ENCODE peak calls at places on chromosome 4, in six cellular contexts. T, B, P, C, I and U are unnamed samples.

GRCh38 chr4:88706574-88706973 is 8.9 kb upstream of the NAP1L5 start:
- DNase-seq in T (peak; percentile 26), B (peak; percentile 82), P (peak; percentile 69), C (peak; percentile 83), I (peak; percentile 33), U (peak; percentile 85)

GRCh38 chr4:112895785-112896184 is 153.7 kb upstream of the ANK2 start:
- DNase-seq in T (peak; percentile 61), B (peak; percentile 27), P (no peak), C (no peak), I (peak; percentile 22), U (no peak)

GRCh38 chr4:182916483-182917181 is 554 bp downstream of the DCTD start:
- DNase-seq in T (peak; percentile 47), B (peak; percentile 70), P (peak; percentile 55), C (peak; percentile 81), I (peak; percentile 28), U (peak; percentile 74)

GRCh38 chr4:6198278-6198677 is 2.1 kb downstream of the JAKMIP1 start:
- DNase-seq in T (no peak), B (no peak), P (no peak), C (no peak), I (no peak), U (no peak)

GRCh38 chr4:88528861-88529260 is 5.3 kb upstream of the PYURF start:
- DNase-seq in T (no peak), B (peak; percentile 42), P (no peak), C (peak; percentile 20), I (no peak), U (peak; percentile 24)

GRCh38 chr4:1491630-1492457 is 85.6 kb upstream of the NKX1-1 start:
- DNase-seq in T (no peak), B (no peak), P (no peak), C (no peak), I (no peak), U (no peak)

GRCh38 chr4:751676-752075 is 46.0 kb downstream of the PCGF3 start:
- DNase-seq in T (no peak), B (no peak), P (peak; percentile 53), C (no peak), I (no peak), U (no peak)

GRCh38 chr4:2261110-2261852 is 628 bp downstream of the MXD4 start:
- DNase-seq in T (peak; percentile 30), B (peak; percentile 49), P (peak; percentile 61), C (peak; percentile 54), I (no peak), U (peak; percentile 56)

GRCh38 chr4:28916585-28916984 is 1803.6 kb upstream of the PCDH7 start:
- DNase-seq in T (peak; percentile 24), B (no peak), P (no peak), C (no peak), I (no peak), U (no peak)

GRCh38 chr4:18162453-18162852 is 140.9 kb upstream of the LCORL start:
- DNase-seq in T (no peak), B (no peak), P (no peak), C (no peak), I (no peak), U (no peak)

GRCh38 chr4:86338989-86339388 is 20.9 kb downstream of the MAPK10 start:
- DNase-seq in T (peak; percentile 76), B (peak; percentile 86), P (no peak), C (peak; percentile 78), I (peak; percentile 90), U (peak; percentile 88)

GRCh38 chr4:114180481-114180880 is 201.0 kb upstream of the ARSJ start:
- DNase-seq in T (no peak), B (peak; percentile 85), P (peak; percentile 82), C (peak; percentile 90), I (peak; percentile 62), U (peak; percentile 87)

GRCh38 chr4:116118216-116118615 is 967.2 kb downstream of the TRAM1L1 start:
- DNase-seq in T (no peak), B (no peak), P (no peak), C (no peak), I (no peak), U (peak; percentile 8)

GRCh38 chr4:90183254-90183653 is 56.1 kb downstream of the CCSER1 start:
- DNase-seq in T (no peak), B (no peak), P (no peak), C (no peak), I (no peak), U (no peak)

GRCh38 chr4:3797831-3798500 is 31.8 kb downstream of the ADRA2C start:
- DNase-seq in T (no peak), B (no peak), P (no peak), C (no peak), I (no peak), U (no peak)

GRCh38 chr4:37648084-37648817 is 37.9 kb downstream of the RELL1 start:
- DNase-seq in T (peak; percentile 87), B (peak; percentile 96), P (no peak), C (peak; percentile 94), I (peak; percentile 94), U (peak; percentile 97)

GRCh38 chr4:113436360-113436759 is 325.2 kb downstream of the CAMK2D start:
- DNase-seq in T (peak; percentile 48), B (peak; percentile 75), P (peak; percentile 94), C (peak; percentile 92), I (peak; percentile 35), U (peak; percentile 91)

GRCh38 chr4:106463622-106464021 is 95.0 kb upstream of the GIMD1 start:
- DNase-seq in T (no peak), B (no peak), P (no peak), C (no peak), I (no peak), U (no peak)

GRCh38 chr4:174460684-174461083 is 61.6 kb downstream of the HPGD start:
- DNase-seq in T (peak; percentile 20), B (peak; percentile 44), P (no peak), C (peak; percentile 19), I (peak; percentile 68), U (peak; percentile 48)

GRCh38 chr4:153541426-153542096 is 75.4 kb downstream of the TMEM131L start:
- DNase-seq in T (peak; percentile 90), B (peak; percentile 87), P (no peak), C (peak; percentile 46), I (peak; percentile 32), U (peak; percentile 92)

GRCh38 chr4:185335579-185335978 is 60.1 kb downstream of the LRP2BP start:
- DNase-seq in T (peak; percentile 3), B (no peak), P (no peak), C (no peak), I (no peak), U (no peak)

GRCh38 chr4:134807231-134807745 is 605.7 kb upstream of the PABPC4L start:
- DNase-seq in T (no peak), B (no peak), P (no peak), C (no peak), I (no peak), U (peak; percentile 6)

GRCh38 chr4:4693258-4693657 is 151.4 kb upstream of the STX18 start:
- DNase-seq in T (peak; percentile 26), B (no peak), P (no peak), C (peak; percentile 9), I (peak; percentile 28), U (peak; percentile 30)

GRCh38 chr4:118816538-118817177 is 19.3 kb downstream of the SEC24D start:
- DNase-seq in T (peak; percentile 17), B (peak; percentile 48), P (no peak), C (peak; percentile 54), I (peak; percentile 11), U (peak; percentile 67)

GRCh38 chr4:158873795-158874359 is 105.1 kb downstream of the FNIP2 start:
- DNase-seq in T (peak; percentile 87), B (peak; percentile 74), P (no peak), C (peak; percentile 55), I (peak; percentile 99), U (peak; percentile 93)

GRCh38 chr4:41346306-41347061 is 89.8 kb downstream of the UCHL1 start:
- DNase-seq in T (no peak), B (no peak), P (peak; percentile 39), C (no peak), I (no peak), U (no peak)

GRCh38 chr4:180636696-180637095 is 1606.5 kb upstream of the TENM3 start:
- DNase-seq in T (peak; percentile 39), B (peak; percentile 72), P (peak; percentile 88), C (no peak), I (no peak), U (peak; percentile 3)

GRCh38 chr4:142574306-142574705 is 271.8 kb downstream of the INPP4B start:
- DNase-seq in T (no peak), B (no peak), P (no peak), C (no peak), I (no peak), U (no peak)

GRCh38 chr4:151356510-151356909 is 31.1 kb upstream of the SH3D19 start:
- DNase-seq in T (peak; percentile 63), B (no peak), P (peak; percentile 9), C (no peak), I (peak; percentile 81), U (peak; percentile 10)

GRCh38 chr4:23260510-23260909 is 567.8 kb downstream of the GBA3 start:
- DNase-seq in T (no peak), B (no peak), P (no peak), C (no peak), I (no peak), U (no peak)

DNA sequence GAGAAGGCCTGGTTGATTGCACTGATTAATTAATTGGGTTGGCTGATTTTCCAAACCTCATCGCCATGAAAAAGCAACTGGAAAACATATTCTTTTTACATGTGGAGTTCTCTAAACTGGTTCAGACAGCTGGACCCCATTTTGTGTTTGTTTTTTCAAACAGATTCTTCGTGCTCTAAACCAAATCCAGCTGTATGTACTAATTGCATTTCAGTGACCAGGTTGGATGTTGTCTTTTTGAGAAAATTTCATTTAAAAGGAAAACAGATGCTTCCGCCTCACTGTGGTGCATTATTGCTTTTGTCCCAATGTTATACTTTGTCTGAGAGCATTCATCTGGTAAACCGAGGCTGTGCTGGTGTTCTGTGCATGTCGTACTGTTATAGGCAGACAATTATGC is 67.8 kb upstream of the LNX1 start:
- DNase-seq in T (no peak), B (no peak), P (no peak), C (no peak), I (no peak), U (no peak)
- H3K4me3 ChIP-seq in T (no peak overlapping the region), B (no peak overlapping the region), P (no peak overlapping the region), C (no peak overlapping the region), I (no peak overlapping the region), U (no peak overlapping the region)

GRCh38 chr4:7717161-7717560 is 222.5 kb downstream of the AFAP1 start:
- DNase-seq in T (no peak), B (no peak), P (no peak), C (no peak), I (no peak), U (no peak)
- TF ChIP-seq CTCF in T (no peak), B (no peak), P (no peak), C (no peak), I (no peak), U (no peak)

DNA sequence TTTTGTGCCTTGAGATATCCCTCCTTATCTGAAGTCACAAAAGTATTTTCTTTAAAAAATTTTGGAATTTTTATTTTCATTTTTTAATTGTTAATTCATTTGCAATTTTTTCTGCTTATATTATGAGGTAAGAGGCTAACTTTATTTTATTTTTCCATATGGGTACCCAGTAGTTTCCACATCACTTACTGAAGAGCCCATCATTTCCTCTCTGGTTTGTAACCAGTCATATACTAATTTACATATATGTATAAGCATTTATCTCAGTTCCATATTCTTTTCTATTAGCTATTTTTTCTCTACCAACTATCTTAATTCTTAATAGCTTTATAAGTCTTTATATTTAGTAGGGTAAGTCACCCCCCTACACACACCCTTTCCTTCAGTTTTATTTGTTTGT is 27.0 kb downstream of the MGARP start:
- DNase-seq in T (no peak), B (no peak), P (no peak), C (no peak), I (no peak), U (no peak)
- H3K4me3 ChIP-seq in T (no peak overlapping the region), B (no peak overlapping the region), P (no peak overlapping the region), C (no peak overlapping the region), I (no peak overlapping the region), U (no peak overlapping the region)

GRCh38 chr4:30269850-30270249 is 450.3 kb upstream of the PCDH7 start:
- DNase-seq in T (no peak), B (no peak), P (peak; percentile 27), C (no peak), I (peak; percentile 39), U (peak; percentile 1)
- TF ChIP-seq CTCF in T (peak; percentile 5), B (peak; percentile 25), P (peak; percentile 56), C (peak; percentile 13), I (peak; percentile 40), U (peak; percentile 23)